ENCODE peak calls at places on chromosomes 1 and 21, in nine cellular contexts. One of them, this sample, is unnamed.

GRCh38 chr1:246324711-246325110 is 182.4 kb downstream of the SMYD3 start:
- DNase-seq in cardiac fibroblast: no peak
- DNase-seq in NCI-H460: peak; percentile 72
- DNase-seq in uterus: no peak
- DNase-seq in RPMI8226: no peak
- DNase-seq in Right ventricle myocardium superior: no peak
- DNase-seq in NCI-H1105 treated with DMSO at 0.1 percent for 48 hours: no peak
- DNase-seq in stimulated activated CD4-positive, alpha-beta T cell treated with anti-CD3 and anti-CD28 coated beads, Interleukin-2, amount 100 ng/mL, for 48 hours: no peak
- DNase-seq in DMS153: no peak
- DNase-seq in this sample: no peak

GRCh38 chr21:45200596-45201296 is 86.9 kb downstream of the POFUT2 start:
- DNase-seq in cardiac fibroblast: no peak
- DNase-seq in NCI-H460: no peak
- DNase-seq in uterus: no peak
- DNase-seq in RPMI8226: no peak
- DNase-seq in Right ventricle myocardium superior: no peak
- DNase-seq in NCI-H1105 treated with DMSO at 0.1 percent for 48 hours: no peak
- DNase-seq in stimulated activated CD4-positive, alpha-beta T cell treated with anti-CD3 and anti-CD28 coated beads, Interleukin-2, amount 100 ng/mL, for 48 hours: no peak
- DNase-seq in DMS153: no peak
- DNase-seq in this sample: no peak

GRCh38 chr21:41755934-41756773 is 10.7 kb downstream of the RIPK4 start:
- DNase-seq in cardiac fibroblast: no peak
- DNase-seq in NCI-H460: no peak
- DNase-seq in uterus: no peak
- DNase-seq in RPMI8226: no peak
- DNase-seq in Right ventricle myocardium superior: peak; percentile 26
- DNase-seq in NCI-H1105 treated with DMSO at 0.1 percent for 48 hours: no peak
- DNase-seq in stimulated activated CD4-positive, alpha-beta T cell treated with anti-CD3 and anti-CD28 coated beads, Interleukin-2, amount 100 ng/mL, for 48 hours: no peak
- DNase-seq in DMS153: no peak
- DNase-seq in this sample: no peak

GRCh38 chr1:173489149-173489600 is 12.0 kb downstream of the PRDX6 start:
- DNase-seq in cardiac fibroblast: peak; percentile 25
- DNase-seq in NCI-H460: no peak
- DNase-seq in uterus: no peak
- DNase-seq in RPMI8226: no peak
- DNase-seq in Right ventricle myocardium superior: no peak
- DNase-seq in NCI-H1105 treated with DMSO at 0.1 percent for 48 hours: no peak
- DNase-seq in stimulated activated CD4-positive, alpha-beta T cell treated with anti-CD3 and anti-CD28 coated beads, Interleukin-2, amount 100 ng/mL, for 48 hours: no peak
- DNase-seq in DMS153: no peak
- DNase-seq in this sample: no peak

GRCh38 chr1:85624361-85624760 is 43.8 kb downstream of the CCN1 start:
- DNase-seq in cardiac fibroblast: no peak
- DNase-seq in NCI-H460: no peak
- DNase-seq in uterus: no peak
- DNase-seq in RPMI8226: no peak
- DNase-seq in Right ventricle myocardium superior: no peak
- DNase-seq in NCI-H1105 treated with DMSO at 0.1 percent for 48 hours: no peak
- DNase-seq in stimulated activated CD4-positive, alpha-beta T cell treated with anti-CD3 and anti-CD28 coated beads, Interleukin-2, amount 100 ng/mL, for 48 hours: no peak
- DNase-seq in DMS153: no peak
- DNase-seq in this sample: no peak

GRCh38 chr1:230401763-230402294 is 24.3 kb downstream of the PGBD5 start:
- DNase-seq in cardiac fibroblast: peak; percentile 34
- DNase-seq in NCI-H460: no peak
- DNase-seq in uterus: no peak
- DNase-seq in RPMI8226: no peak
- DNase-seq in Right ventricle myocardium superior: no peak
- DNase-seq in NCI-H1105 treated with DMSO at 0.1 percent for 48 hours: no peak
- DNase-seq in stimulated activated CD4-positive, alpha-beta T cell treated with anti-CD3 and anti-CD28 coated beads, Interleukin-2, amount 100 ng/mL, for 48 hours: no peak
- DNase-seq in DMS153: no peak
- DNase-seq in this sample: no peak

GRCh38 chr21:42654179-42654912 is 925 bp downstream of the PDE9A start:
- DNase-seq in cardiac fibroblast: peak; percentile 16
- DNase-seq in NCI-H460: peak; percentile 3
- DNase-seq in uterus: no peak
- DNase-seq in RPMI8226: peak; percentile 33
- DNase-seq in Right ventricle myocardium superior: peak; percentile 33
- DNase-seq in NCI-H1105 treated with DMSO at 0.1 percent for 48 hours: peak; percentile 82
- DNase-seq in stimulated activated CD4-positive, alpha-beta T cell treated with anti-CD3 and anti-CD28 coated beads, Interleukin-2, amount 100 ng/mL, for 48 hours: no peak
- DNase-seq in DMS153: no peak
- DNase-seq in this sample: no peak

GRCh38 chr1:34143984-34144383 is 21.0 kb downstream of the CSMD2 start:
- DNase-seq in cardiac fibroblast: no peak
- DNase-seq in NCI-H460: no peak
- DNase-seq in uterus: no peak
- DNase-seq in RPMI8226: no peak
- DNase-seq in Right ventricle myocardium superior: no peak
- DNase-seq in NCI-H1105 treated with DMSO at 0.1 percent for 48 hours: no peak
- DNase-seq in stimulated activated CD4-positive, alpha-beta T cell treated with anti-CD3 and anti-CD28 coated beads, Interleukin-2, amount 100 ng/mL, for 48 hours: no peak
- DNase-seq in DMS153: no peak
- DNase-seq in this sample: no peak

GRCh38 chr1:17642169-17642568 is 102.7 kb downstream of the ARHGEF10L start:
- DNase-seq in cardiac fibroblast: no peak
- DNase-seq in NCI-H460: no peak
- DNase-seq in uterus: no peak
- DNase-seq in RPMI8226: no peak
- DNase-seq in Right ventricle myocardium superior: no peak
- DNase-seq in NCI-H1105 treated with DMSO at 0.1 percent for 48 hours: no peak
- DNase-seq in stimulated activated CD4-positive, alpha-beta T cell treated with anti-CD3 and anti-CD28 coated beads, Interleukin-2, amount 100 ng/mL, for 48 hours: no peak
- DNase-seq in DMS153: no peak
- DNase-seq in this sample: no peak

GRCh38 chr1:112904071-112904830 is 51.7 kb downstream of the SLC16A1 start:
- DNase-seq in cardiac fibroblast: peak; percentile 74
- DNase-seq in NCI-H460: peak; percentile 15
- DNase-seq in uterus: no peak
- DNase-seq in RPMI8226: no peak
- DNase-seq in Right ventricle myocardium superior: no peak
- DNase-seq in NCI-H1105 treated with DMSO at 0.1 percent for 48 hours: no peak
- DNase-seq in stimulated activated CD4-positive, alpha-beta T cell treated with anti-CD3 and anti-CD28 coated beads, Interleukin-2, amount 100 ng/mL, for 48 hours: peak; percentile 42
- DNase-seq in DMS153: no peak
- DNase-seq in this sample: no peak

GRCh38 chr1:75097686-75098085 is 36.5 kb upstream of the LHX8 start:
- DNase-seq in cardiac fibroblast: no peak
- DNase-seq in NCI-H460: no peak
- DNase-seq in uterus: no peak
- DNase-seq in RPMI8226: peak; percentile 15
- DNase-seq in Right ventricle myocardium superior: no peak
- DNase-seq in NCI-H1105 treated with DMSO at 0.1 percent for 48 hours: peak; percentile 34
- DNase-seq in stimulated activated CD4-positive, alpha-beta T cell treated with anti-CD3 and anti-CD28 coated beads, Interleukin-2, amount 100 ng/mL, for 48 hours: no peak
- DNase-seq in DMS153: no peak
- DNase-seq in this sample: no peak

GRCh38 chr1:200153277-200154055 is 126.0 kb downstream of the NR5A2 start:
- DNase-seq in cardiac fibroblast: no peak
- DNase-seq in NCI-H460: no peak
- DNase-seq in uterus: no peak
- DNase-seq in RPMI8226: no peak
- DNase-seq in Right ventricle myocardium superior: no peak
- DNase-seq in NCI-H1105 treated with DMSO at 0.1 percent for 48 hours: no peak
- DNase-seq in stimulated activated CD4-positive, alpha-beta T cell treated with anti-CD3 and anti-CD28 coated beads, Interleukin-2, amount 100 ng/mL, for 48 hours: no peak
- DNase-seq in DMS153: no peak
- DNase-seq in this sample: no peak

GRCh38 chr1:177780096-177780700 is 189.7 kb downstream of the SEC16B start:
- DNase-seq in cardiac fibroblast: peak; percentile 77
- DNase-seq in NCI-H460: peak; percentile 45
- DNase-seq in uterus: no peak
- DNase-seq in RPMI8226: peak; percentile 55
- DNase-seq in Right ventricle myocardium superior: no peak
- DNase-seq in NCI-H1105 treated with DMSO at 0.1 percent for 48 hours: peak; percentile 69
- DNase-seq in stimulated activated CD4-positive, alpha-beta T cell treated with anti-CD3 and anti-CD28 coated beads, Interleukin-2, amount 100 ng/mL, for 48 hours: no peak
- DNase-seq in DMS153: peak; percentile 63
- DNase-seq in this sample: no peak

GRCh38 chr21:25909341-25909740 is 174.6 kb downstream of the GABPA start:
- DNase-seq in cardiac fibroblast: no peak
- DNase-seq in NCI-H460: no peak
- DNase-seq in uterus: no peak
- DNase-seq in RPMI8226: no peak
- DNase-seq in Right ventricle myocardium superior: no peak
- DNase-seq in NCI-H1105 treated with DMSO at 0.1 percent for 48 hours: no peak
- DNase-seq in stimulated activated CD4-positive, alpha-beta T cell treated with anti-CD3 and anti-CD28 coated beads, Interleukin-2, amount 100 ng/mL, for 48 hours: no peak
- DNase-seq in DMS153: no peak
- DNase-seq in this sample: no peak

GRCh38 chr1:54973205-54973921 is 7.1 kb upstream of the TMEM61 start:
- DNase-seq in cardiac fibroblast: peak; percentile 77
- DNase-seq in NCI-H460: peak; percentile 27
- DNase-seq in uterus: no peak
- DNase-seq in RPMI8226: no peak
- DNase-seq in Right ventricle myocardium superior: peak; percentile 69
- DNase-seq in NCI-H1105 treated with DMSO at 0.1 percent for 48 hours: no peak
- DNase-seq in stimulated activated CD4-positive, alpha-beta T cell treated with anti-CD3 and anti-CD28 coated beads, Interleukin-2, amount 100 ng/mL, for 48 hours: no peak
- DNase-seq in DMS153: no peak
- DNase-seq in this sample: no peak

GRCh38 chr1:3170566-3171453 is 101.8 kb downstream of the PRDM16 start:
- DNase-seq in cardiac fibroblast: peak; percentile 58
- DNase-seq in NCI-H460: no peak
- DNase-seq in uterus: peak; percentile 82
- DNase-seq in RPMI8226: peak; percentile 96
- DNase-seq in Right ventricle myocardium superior: peak; percentile 90
- DNase-seq in NCI-H1105 treated with DMSO at 0.1 percent for 48 hours: peak; percentile 88
- DNase-seq in stimulated activated CD4-positive, alpha-beta T cell treated with anti-CD3 and anti-CD28 coated beads, Interleukin-2, amount 100 ng/mL, for 48 hours: no peak
- DNase-seq in DMS153: peak; percentile 64
- DNase-seq in this sample: peak; percentile 57

GRCh38 chr1:44288883-44289282 is 66.2 kb downstream of the ERI3 start:
- DNase-seq in cardiac fibroblast: no peak
- DNase-seq in NCI-H460: no peak
- DNase-seq in uterus: no peak
- DNase-seq in RPMI8226: no peak
- DNase-seq in Right ventricle myocardium superior: no peak
- DNase-seq in NCI-H1105 treated with DMSO at 0.1 percent for 48 hours: no peak
- DNase-seq in stimulated activated CD4-positive, alpha-beta T cell treated with anti-CD3 and anti-CD28 coated beads, Interleukin-2, amount 100 ng/mL, for 48 hours: no peak
- DNase-seq in DMS153: peak; percentile 59
- DNase-seq in this sample: no peak

GRCh38 chr1:150813028-150813707 is 5.1 kb upstream of the CTSK start:
- DNase-seq in cardiac fibroblast: peak; percentile 81
- DNase-seq in NCI-H460: peak; percentile 71
- DNase-seq in uterus: peak; percentile 55
- DNase-seq in RPMI8226: peak; percentile 61
- DNase-seq in Right ventricle myocardium superior: peak; percentile 72
- DNase-seq in NCI-H1105 treated with DMSO at 0.1 percent for 48 hours: peak; percentile 26
- DNase-seq in stimulated activated CD4-positive, alpha-beta T cell treated with anti-CD3 and anti-CD28 coated beads, Interleukin-2, amount 100 ng/mL, for 48 hours: no peak
- DNase-seq in DMS153: peak; percentile 62
- DNase-seq in this sample: no peak

GRCh38 chr1:9087411-9087810 is 18.0 kb upstream of the SLC2A5 start:
- DNase-seq in cardiac fibroblast: no peak
- DNase-seq in NCI-H460: no peak
- DNase-seq in uterus: no peak
- DNase-seq in RPMI8226: no peak
- DNase-seq in Right ventricle myocardium superior: no peak
- DNase-seq in NCI-H1105 treated with DMSO at 0.1 percent for 48 hours: no peak
- DNase-seq in stimulated activated CD4-positive, alpha-beta T cell treated with anti-CD3 and anti-CD28 coated beads, Interleukin-2, amount 100 ng/mL, for 48 hours: no peak
- DNase-seq in DMS153: no peak
- DNase-seq in this sample: no peak

GRCh38 chr1:23613191-23614126 is 54.2 kb upstream of the ID3 start:
- DNase-seq in cardiac fibroblast: no peak
- DNase-seq in NCI-H460: no peak
- DNase-seq in uterus: no peak
- DNase-seq in RPMI8226: peak; percentile 87
- DNase-seq in Right ventricle myocardium superior: no peak
- DNase-seq in NCI-H1105 treated with DMSO at 0.1 percent for 48 hours: no peak
- DNase-seq in stimulated activated CD4-positive, alpha-beta T cell treated with anti-CD3 and anti-CD28 coated beads, Interleukin-2, amount 100 ng/mL, for 48 hours: no peak
- DNase-seq in DMS153: no peak
- DNase-seq in this sample: no peak

GRCh38 chr1:30058966-30059365 is 664.4 kb downstream of the MATN1 start:
- DNase-seq in cardiac fibroblast: peak; percentile 24
- DNase-seq in NCI-H460: peak; percentile 2
- DNase-seq in uterus: no peak
- DNase-seq in RPMI8226: no peak
- DNase-seq in Right ventricle myocardium superior: no peak
- DNase-seq in NCI-H1105 treated with DMSO at 0.1 percent for 48 hours: no peak
- DNase-seq in stimulated activated CD4-positive, alpha-beta T cell treated with anti-CD3 and anti-CD28 coated beads, Interleukin-2, amount 100 ng/mL, for 48 hours: no peak
- DNase-seq in DMS153: peak; percentile 43
- DNase-seq in this sample: no peak

GRCh38 chr1:67559222-67559700 is 125.7 kb upstream of the GADD45A start:
- DNase-seq in cardiac fibroblast: peak; percentile 59
- DNase-seq in NCI-H460: peak; percentile 18
- DNase-seq in uterus: peak; percentile 77
- DNase-seq in RPMI8226: no peak
- DNase-seq in Right ventricle myocardium superior: peak; percentile 71
- DNase-seq in NCI-H1105 treated with DMSO at 0.1 percent for 48 hours: no peak
- DNase-seq in stimulated activated CD4-positive, alpha-beta T cell treated with anti-CD3 and anti-CD28 coated beads, Interleukin-2, amount 100 ng/mL, for 48 hours: no peak
- DNase-seq in DMS153: no peak
- DNase-seq in this sample: no peak